ENCODE peak calls at places on chromosomes 1 and 21, in nine cellular contexts. F is colonic mucosa, G is suprapubic skin, T is endodermal cell, N is stomach, D is heart left ventricle, Z is body of pancreas, E is OCI-LY7, H is breast epithelium. U is an unnamed sample.

GRCh38 chr1:99756598-99756997 is 9.8 kb downstream of the FRRS1 start:
- DNase-seq in D (no peak), E (no peak), H (no peak), F (no peak), G (no peak), T (no peak), Z (no peak), N (no peak), U (no peak)

GRCh38 chr1:192709544-192709943 is 73.6 kb downstream of the RGS13 start:
- DNase-seq in E (no peak), Z (no peak), D (no peak), T (no peak), G (no peak), H (no peak), F (no peak), N (no peak), U (no peak)

GRCh38 chr1:211126622-211127021 is 7.3 kb downstream of the KCNH1 start:
- DNase-seq in D (no peak), Z (no peak), E (no peak), N (no peak), H (no peak), G (no peak), F (no peak), T (no peak), U (no peak)

GRCh38 chr21:34884346-34884929 is 164.7 kb downstream of the RUNX1 start:
- DNase-seq in E (no peak), N (no peak), T (no peak), D (no peak), G (no peak), H (no peak), F (no peak), Z (no peak), U (no peak)

GRCh38 chr1:159315381-159315780 is 13.2 kb downstream of the FCER1A start:
- DNase-seq in G (no peak), F (no peak), H (no peak), E (no peak), N (no peak), Z (no peak), T (no peak), D (no peak), U (no peak)

GRCh38 chr1:221527886-221528634 is 213.8 kb downstream of the DUSP10 start:
- DNase-seq in T (no peak), N (no peak), F (no peak), E (no peak), Z (no peak), H (no peak), G (no peak), D (no peak), U (no peak)

GRCh38 chr1:203091761-203092330 is 6.0 kb upstream of the MYOG start:
- DNase-seq in D (no peak), T (no peak), Z (no peak), N (peak; percentile 11), E (no peak), F (no peak), G (peak; percentile 52), H (no peak), U (peak; percentile 9)

GRCh38 chr1:227308367-227309336 is 9.6 kb downstream of the CDC42BPA start:
- DNase-seq in D (no peak), N (no peak), G (no peak), E (no peak), H (no peak), T (no peak), F (no peak), Z (peak; percentile 14), U (no peak)

GRCh38 chr1:208951908-208952307 is 631.6 kb upstream of the CAMK1G start:
- DNase-seq in T (no peak), H (no peak), N (no peak), G (no peak), F (peak; percentile 42), Z (no peak), D (no peak), E (no peak), U (no peak)

DNA sequence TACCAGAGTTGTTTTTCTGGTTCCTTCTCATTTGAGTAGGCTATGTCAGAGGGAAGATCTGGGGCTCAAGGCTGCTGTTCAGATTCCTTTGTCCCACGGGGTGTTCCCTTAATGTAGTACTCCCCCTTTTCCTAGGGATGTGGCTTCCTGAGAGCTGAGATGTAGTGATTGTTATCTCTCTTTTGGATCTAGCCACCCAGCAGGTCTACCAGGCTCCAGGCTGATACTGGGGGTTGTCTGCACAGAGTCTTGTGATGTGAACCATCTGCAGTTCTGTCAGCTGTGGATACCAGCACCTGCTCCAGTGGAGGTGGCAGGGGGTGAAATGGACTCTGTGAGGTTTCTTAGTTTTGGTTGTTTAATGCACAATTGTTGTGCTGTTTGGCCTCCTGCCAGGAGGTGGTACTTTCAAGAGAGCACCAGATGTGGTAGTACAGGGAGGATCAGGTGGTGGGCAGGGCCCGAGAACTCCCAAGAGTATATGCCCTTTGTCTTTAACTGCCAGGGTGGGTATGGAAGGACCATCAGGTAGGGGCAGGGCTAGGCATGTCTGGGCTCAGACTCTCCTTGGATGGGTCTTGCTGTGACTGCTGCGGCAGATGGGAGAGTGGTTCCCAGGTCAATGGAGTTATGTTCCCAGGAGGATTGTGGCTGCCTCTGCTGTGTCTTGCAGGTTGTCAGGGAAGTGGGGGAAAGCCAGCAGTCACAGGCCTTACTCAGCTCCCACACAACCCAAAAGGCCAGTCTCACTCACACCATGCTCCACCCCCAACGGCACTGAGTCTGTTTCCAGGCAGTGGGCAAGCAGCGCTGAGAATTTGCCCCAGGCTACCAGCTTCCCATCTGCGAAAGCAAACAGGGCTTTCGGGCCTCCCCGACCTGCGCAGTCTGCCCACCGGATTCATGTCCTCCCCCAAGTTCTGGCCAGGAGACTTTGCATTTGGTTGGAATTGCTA is 64.2 kb downstream of the SERINC2 start:
- DNase-seq in G (no peak), H (peak; percentile 83), T (no peak), D (no peak), N (no peak), E (peak; percentile 64), F (no peak), Z (peak; percentile 8), U (peak; percentile 46)
- H3K9me3 ChIP-seq in G (no peaks in the 10 kb centered on the region), H (no peaks in the 10 kb centered on the region), T (peaks cover 30% of the 10 kb centered on the region), D (no peaks in the 10 kb centered on the region), N (peaks cover 14% of the 10 kb centered on the region), E (no peaks in the 10 kb centered on the region), F (no peaks in the 10 kb centered on the region), Z (no peaks in the 10 kb centered on the region), U (peaks cover 6% of the 10 kb centered on the region)

GRCh38 chr1:66687333-66687732 is 64.9 kb upstream of the DYNLT5 start:
- DNase-seq in Z (no peak), D (no peak), F (no peak), E (no peak), H (no peak), N (no peak), T (no peak), G (no peak), U (no peak)
- H3K9me3 ChIP-seq in Z (no peaks in the 10 kb centered on the region), D (no peaks in the 10 kb centered on the region), F (no peaks in the 10 kb centered on the region), E (no peaks in the 10 kb centered on the region), H (no peaks in the 10 kb centered on the region), N (no peaks in the 10 kb centered on the region), T (no peaks in the 10 kb centered on the region), G (no peaks in the 10 kb centered on the region), U (no peaks in the 10 kb centered on the region)

DNA sequence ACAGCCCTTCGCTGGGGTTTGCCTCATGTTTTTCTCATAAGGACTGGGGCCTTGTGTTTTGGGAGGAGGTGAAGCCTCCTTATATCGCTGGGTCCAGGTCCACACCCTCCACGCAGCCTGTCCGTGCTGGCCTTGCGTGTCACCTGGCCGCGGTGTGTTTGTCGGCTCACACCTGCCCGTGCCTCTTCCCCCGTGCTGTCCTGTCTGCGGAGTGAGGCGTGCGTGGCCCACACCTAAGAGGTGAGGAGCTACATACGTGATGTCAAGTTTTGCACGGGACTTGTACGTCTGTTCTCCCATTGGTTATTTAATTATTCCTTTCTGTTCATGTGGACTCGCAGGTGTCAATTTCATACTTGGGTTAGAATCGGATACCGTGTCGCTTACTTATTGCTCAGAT is 30.7 kb downstream of the PRKCZ start:
- DNase-seq in H (no peak), E (no peak), D (no peak), Z (no peak), T (no peak), N (no peak), G (no peak), F (no peak), U (no peak)
- H3K9me3 ChIP-seq in H (peaks cover 28% of the 10 kb centered on the region), E (peaks cover 11% of the 10 kb centered on the region), D (no peaks in the 10 kb centered on the region), Z (no peaks in the 10 kb centered on the region), T (peaks cover 14% of the 10 kb centered on the region), N (peaks cover 38% of the 10 kb centered on the region), G (peaks cover 6% of the 10 kb centered on the region), F (no peaks in the 10 kb centered on the region), U (peaks cover 7% of the 10 kb centered on the region)

GRCh38 chr1:4693316-4693715 is 38.9 kb downstream of the AJAP1 start:
- DNase-seq in H (no peak), E (no peak), G (no peak), N (no peak), Z (no peak), F (no peak), T (no peak), D (no peak), U (no peak)
- H3K9me3 ChIP-seq in H (no peaks in the 10 kb centered on the region), E (no peaks in the 10 kb centered on the region), G (no peaks in the 10 kb centered on the region), N (no peaks in the 10 kb centered on the region), Z (no peaks in the 10 kb centered on the region), F (no peaks in the 10 kb centered on the region), T (no peaks in the 10 kb centered on the region), D (no peaks in the 10 kb centered on the region), U (no peaks in the 10 kb centered on the region)